ENCODE peak calls at places on chromosomes 2 and 18, in four cellular contexts. R is A549, V is IMR-90, X is K562. Q is an unnamed sample.
A peak's percentile ranks its signal among the peaks of the same experiment; 100 is the strongest.

GRCh38 chr2:46387886-46388515 is 90.8 kb downstream of the EPAS1 start:
- DNase-seq in V (no peak), X (no peak), R (no peak), Q (peak; percentile 33)

GRCh38 chr2:42651057-42651456 is 82.6 kb downstream of the MTA3 start:
- DNase-seq in X (no peak), R (no peak), V (peak; percentile 72), Q (no peak)

GRCh38 chr18:57747809-57748680 is 55.1 kb downstream of the ATP8B1 start:
- DNase-seq in V (no peak), X (no peak), R (no peak), Q (peak; percentile 55)

GRCh38 chr2:194346189-194346588 is 1310.8 kb upstream of the SLC39A10 start:
- DNase-seq in V (no peak), R (no peak), X (no peak), Q (no peak)

GRCh38 chr2:240732911-240733622 is 41.4 kb downstream of the AQP12A start:
- DNase-seq in V (no peak), X (no peak), R (no peak), Q (no peak)

GRCh38 chr2:120564213-120565094 is 171.2 kb upstream of the GLI2 start:
- DNase-seq in V (no peak), R (no peak), X (no peak), Q (peak; percentile 92)

GRCh38 chr2:30310411-30310810 is 79.1 kb downstream of the LBH start:
- DNase-seq in R (no peak), V (no peak), X (no peak), Q (no peak)

GRCh38 chr18:75811156-75811555 is 383.7 kb upstream of the SMIM21 start:
- DNase-seq in X (no peak), V (no peak), R (no peak), Q (no peak)

GRCh38 chr2:63078852-63079606 is 28.4 kb downstream of the OTX1 start:
- DNase-seq in V (no peak), X (peak; percentile 38), R (no peak), Q (peak; percentile 61)

GRCh38 chr2:111679202-111679601 is 204.8 kb downstream of the ANAPC1 start:
- DNase-seq in R (no peak), X (no peak), V (peak; percentile 16), Q (no peak)

GRCh38 chr2:43898134-43898957 is 59.6 kb downstream of the ABCG8 start:
- DNase-seq in X (no peak), V (peak; percentile 8), R (peak; percentile 64), Q (peak; percentile 22)

GRCh38 chr2:162333968-162334367 is 10.0 kb upstream of the GCA start:
- DNase-seq in R (no peak), V (peak; percentile 33), X (no peak), Q (peak; percentile 38)

GRCh38 chr2:172052000-172052983 is 33.0 kb upstream of the DLX1 start:
- DNase-seq in X (no peak), R (no peak), V (peak; percentile 35), Q (peak; percentile 98)

GRCh38 chr2:220277445-220277960 is 650.1 kb downstream of the SLC4A3 start:
- DNase-seq in R (peak; percentile 71), X (no peak), V (peak; percentile 89), Q (no peak)

GRCh38 chr2:70349921-70350685 is 48.2 kb upstream of the FAM136A start:
- DNase-seq in R (no peak), V (no peak), X (no peak), Q (no peak)

GRCh38 chr18:45412577-45412976 is 202.7 kb upstream of the SLC14A2 start:
- DNase-seq in R (no peak), V (no peak), X (no peak), Q (no peak)

GRCh38 chr2:6863792-6864191 is 1.9 kb downstream of the CMPK2 start:
- DNase-seq in R (no peak), X (no peak), V (no peak), Q (no peak)

GRCh38 chr2:233839447-233839820 is 14.9 kb downstream of the HJURP start:
- DNase-seq in V (no peak), R (no peak), X (no peak), Q (no peak)

GRCh38 chr2:36797324-36798070 is 101.0 kb downstream of the VIT start:
- DNase-seq in X (no peak), R (no peak), V (no peak), Q (no peak)

GRCh38 chr2:20164734-20165242 is 60.1 kb downstream of the SDC1 start:
- DNase-seq in V (peak; percentile 45), R (no peak), X (no peak), Q (no peak)

GRCh38 chr2:95674186-95674585 is 82.4 kb downstream of the TRIM43 start:
- DNase-seq in R (no peak), X (no peak), V (no peak), Q (no peak)

GRCh38 chr2:144049137-144049536 is 470.8 kb downstream of the ZEB2 start:
- DNase-seq in V (no peak), R (no peak), X (no peak), Q (no peak)

GRCh38 chr2:26710743-26711456 is 18.4 kb downstream of the KCNK3 start:
- DNase-seq in R (no peak), X (no peak), V (no peak), Q (no peak)

GRCh38 chr2:7452110-7452851 is 535.1 kb downstream of the RNF144A start:
- DNase-seq in V (no peak), X (no peak), R (no peak), Q (no peak)

GRCh38 chr2:156800781-156801366 is 364.7 kb downstream of the GPD2 start:
- DNase-seq in R (no peak), X (no peak), V (no peak), Q (no peak)

GRCh38 chr18:21134895-21135294 is 23.3 kb upstream of the ROCK1 start:
- DNase-seq in R (no peak), V (peak; percentile 7), X (no peak), Q (no peak)

GRCh38 chr2:126656311-126657145 is 570 bp downstream of the GYPC start:
- DNase-seq in R (no peak), X (peak; percentile 62), V (peak; percentile 31), Q (no peak)

GRCh38 chr2:28174211-28174610 is 218.4 kb upstream of the FOSL2 start:
- DNase-seq in V (no peak), R (no peak), X (no peak), Q (no peak)

GRCh38 chr18:76658627-76659026 is 163.6 kb upstream of the ZNF516 start:
- DNase-seq in R (peak; percentile 5), X (peak; percentile 28), V (no peak), Q (no peak)

GRCh38 chr2:160194351-160194750 is 5.7 kb downstream of the ITGB6 start:
- DNase-seq in R (no peak), V (no peak), X (no peak), Q (no peak)

GRCh38 chr2:52222128-52222527 is 1190.2 kb upstream of the NRXN1 start:
- DNase-seq in X (no peak), V (peak; percentile 85), R (no peak), Q (no peak)

GRCh38 chr18:79510046-79510685 is 114.4 kb downstream of the NFATC1 start:
- DNase-seq in R (no peak), V (no peak), X (no peak), Q (no peak)

GRCh38 chr18:79511271-79511670 is 115.5 kb downstream of the NFATC1 start:
- DNase-seq in R (no peak), V (no peak), X (no peak), Q (no peak)

GRCh38 chr18:79510731-79511141 is 115.0 kb downstream of the NFATC1 start:
- DNase-seq in V (no peak), R (no peak), X (no peak), Q (no peak)

GRCh38 chr18:79512461-79513380 is 117.0 kb downstream of the NFATC1 start:
- DNase-seq in R (no peak), X (no peak), V (no peak), Q (no peak)

DNA sequence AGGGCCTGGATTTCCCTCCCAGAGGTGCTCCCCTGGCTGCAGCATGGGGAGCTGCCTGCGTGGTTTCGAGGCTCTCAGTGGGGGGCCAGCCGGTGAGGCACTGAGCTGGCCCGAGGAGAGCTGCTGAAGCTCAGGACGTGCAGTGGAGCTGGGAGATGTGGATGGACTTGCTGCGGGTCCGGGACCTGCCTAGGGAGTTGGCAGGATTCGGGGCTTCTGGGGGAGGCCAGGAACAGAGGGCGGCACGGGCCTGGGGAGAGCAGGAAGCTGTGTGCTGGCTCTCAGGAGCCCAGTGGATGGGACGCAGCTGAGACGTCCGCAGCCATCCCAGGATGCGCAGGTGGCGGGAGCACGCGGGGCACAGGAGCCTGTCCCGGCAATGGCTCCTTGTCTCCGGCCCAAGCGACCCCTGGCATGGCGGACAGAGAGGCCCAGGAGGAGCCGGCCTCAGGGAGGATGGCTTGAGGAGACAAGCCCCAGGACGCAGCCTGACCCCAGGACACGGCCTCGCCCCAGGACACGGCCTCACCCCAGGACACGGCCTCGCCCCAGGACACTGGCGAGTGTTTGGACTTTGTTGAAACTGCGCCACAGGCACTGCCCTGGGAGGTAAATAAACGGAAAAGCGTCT is 116.1 kb downstream of the NFATC1 start:
- DNase-seq in X (no peak), V (no peak), R (no peak), Q (no peak)
- TF ChIP-seq RFX5 in X (no peak), V (no peak), R (no peak), Q (no peak)

GRCh38 chr18:49865401-49865800 is 52.1 kb upstream of the ACAA2 start:
- DNase-seq in X (no peak), V (no peak), R (no peak), Q (no peak)

GRCh38 chr18:49874238-49874637 is 60.9 kb upstream of the ACAA2 start:
- DNase-seq in R (no peak), X (no peak), V (no peak), Q (no peak)

GRCh38 chr18:49863769-49864615 is 50.7 kb upstream of the ACAA2 start:
- DNase-seq in X (peak; percentile 51), V (no peak), R (no peak), Q (no peak)

GRCh38 chr18:49866680-49867079 is 53.3 kb upstream of the ACAA2 start:
- DNase-seq in V (no peak), X (no peak), R (no peak), Q (no peak)

DNA sequence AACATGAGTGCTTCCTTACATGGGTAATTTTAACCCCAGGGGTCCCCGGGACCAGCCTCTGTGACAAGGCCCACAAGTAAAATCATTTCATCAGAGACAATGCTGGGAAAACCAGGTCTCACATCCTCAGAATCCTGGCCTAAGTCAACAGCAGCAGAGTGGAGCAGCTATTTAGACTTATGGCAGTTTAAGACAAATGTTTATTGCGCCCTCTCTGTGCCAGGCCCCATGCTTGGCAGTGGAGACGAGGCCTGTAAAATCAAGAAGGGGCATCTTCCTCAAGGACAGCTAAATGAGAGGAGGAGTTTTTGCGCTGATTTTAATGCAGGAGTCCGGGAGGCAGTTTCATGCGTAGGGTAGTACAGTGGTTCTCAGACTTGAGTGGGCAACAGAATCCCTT is 56.0 kb upstream of the ACAA2 start:
- DNase-seq in X (no peak), R (no peak), V (no peak), Q (no peak)
- TF ChIP-seq MAZ in X (no peak), R (no peak), V (no peak), Q (no peak)

GRCh38 chr2:32865399-32866068 is 81.2 kb upstream of the LTBP1 start:
- DNase-seq in X (no peak), V (peak; percentile 96), R (no peak), Q (no peak)
- TF ChIP-seq RFX5 in X (no peak), V (no peak), R (no peak), Q (no peak)

GRCh38 chr2:222798528-222798927 is 62.3 kb upstream of the ACSL3 start:
- DNase-seq in V (no peak), X (no peak), R (no peak), Q (no peak)

GRCh38 chr2:222796413-222797103 is 64.3 kb upstream of the ACSL3 start:
- DNase-seq in V (peak; percentile 53), X (no peak), R (no peak), Q (peak; percentile 100)

GRCh38 chr2:222797308-222797707 is 63.5 kb upstream of the ACSL3 start:
- DNase-seq in R (peak; percentile 45), X (peak; percentile 29), V (peak; percentile 34), Q (peak; percentile 74)

GRCh38 chr2:222797871-222798270 is 63.0 kb upstream of the ACSL3 start:
- DNase-seq in X (no peak), R (no peak), V (no peak), Q (no peak)

GRCh38 chr2:222799262-222799918 is 61.4 kb upstream of the ACSL3 start:
- DNase-seq in X (no peak), R (no peak), V (no peak), Q (no peak)
- TF ChIP-seq MAZ in X (no peak), R (no peak), V (no peak), Q (no peak)

Q was measured in HepG2.